ENCODE peak calls at places on chromosomes 16 and 17, in six cellular contexts. V is CD8-positive, alpha-beta T cell; A is heart left ventricle; Q is cardiac fibroblast; G is esophagus squamous epithelium; C is ovary. H is an unnamed sample.

GRCh38 chr16:88456356-88457292 is 3.5 kb downstream of the ZFPM1 start:
- DNase-seq in A (no peak), V (peak; percentile 62), C (no peak), G (no peak), Q (no peak), H (no peak)

GRCh38 chr16:8867483-8868271 is 1.1 kb downstream of the CARHSP1 start:
- DNase-seq in C (peak; percentile 78), Q (no peak), V (peak; percentile 32), G (no peak), A (peak; percentile 64), H (peak; percentile 64)

GRCh38 chr17:27771576-27771975 is 28.8 kb downstream of the NOS2 start:
- DNase-seq in Q (no peak), V (no peak), G (no peak), A (no peak), C (no peak), H (no peak)

GRCh38 chr16:52580488-52580887 is 33.5 kb upstream of the TOX3 start:
- DNase-seq in G (no peak), Q (no peak), A (no peak), V (no peak), C (no peak), H (no peak)

GRCh38 chr17:36728030-36728991 is 126.9 kb downstream of the MRM1 start:
- DNase-seq in G (no peak), C (no peak), V (no peak), A (no peak), Q (no peak), H (no peak)

GRCh38 chr16:3074860-3075545 is 9.6 kb downstream of the IL32 start:
- DNase-seq in A (peak; percentile 34), V (peak; percentile 74), G (no peak), C (no peak), Q (no peak), H (no peak)

GRCh38 chr17:42339221-42339620 is 49.0 kb downstream of the STAT3 start:
- DNase-seq in V (no peak), G (no peak), A (no peak), Q (no peak), C (no peak), H (no peak)

GRCh38 chr17:63439682-63440081 is 6.4 kb downstream of the CYB561 start:
- DNase-seq in G (no peak), A (no peak), C (no peak), Q (peak; percentile 75), V (no peak), H (no peak)

GRCh38 chr17:44065668-44066203 is 735 bp downstream of the LSM12 start:
- DNase-seq in G (no peak), Q (no peak), A (no peak), C (no peak), V (no peak), H (no peak)

DNA sequence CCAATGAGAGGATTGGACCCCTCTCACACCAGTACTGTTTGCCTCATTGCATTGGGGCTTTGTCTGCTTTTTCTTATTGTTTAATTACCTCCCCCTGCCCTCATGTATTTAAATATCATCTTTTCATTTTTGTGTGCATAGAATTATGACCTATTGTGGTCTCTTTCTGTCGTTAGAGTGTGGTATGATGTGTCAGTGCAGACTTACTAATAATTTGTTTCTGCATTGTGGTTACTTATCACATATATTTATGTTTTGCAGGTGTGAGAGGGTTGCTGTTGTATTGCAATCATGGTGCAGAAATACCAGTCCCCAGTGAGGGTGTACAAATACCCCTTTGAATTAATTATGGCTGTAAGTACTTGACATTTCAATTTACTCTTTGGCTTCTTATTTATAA is 2.5 kb downstream of the SEC14L1 start:
- DNase-seq in Q (no peak), A (no peak), V (no peak), G (no peak), C (no peak), H (no peak)
- TF ChIP-seq CTCF in Q (no peak), A (no peak), V (no peak), G (no peak), C (no peak), H (no peak)

GRCh38 chr16:4612474-4612931 is 2.2 kb downstream of the UBALD1 start:
- DNase-seq in Q (no peak), G (no peak), V (no peak), A (no peak), C (no peak), H (no peak)
- TF ChIP-seq CTCF in Q (no peak), G (no peak), V (no peak), A (no peak), C (no peak), H (no peak)

GRCh38 chr16:22220714-22221113 is 14.6 kb downstream of the EEF2K start:
- DNase-seq in A (peak; percentile 43), G (no peak), V (no peak), Q (peak; percentile 34), C (no peak), H (no peak)
- TF ChIP-seq CTCF in A (no peak), G (no peak), V (no peak), Q (no peak), C (no peak), H (no peak)

DNA sequence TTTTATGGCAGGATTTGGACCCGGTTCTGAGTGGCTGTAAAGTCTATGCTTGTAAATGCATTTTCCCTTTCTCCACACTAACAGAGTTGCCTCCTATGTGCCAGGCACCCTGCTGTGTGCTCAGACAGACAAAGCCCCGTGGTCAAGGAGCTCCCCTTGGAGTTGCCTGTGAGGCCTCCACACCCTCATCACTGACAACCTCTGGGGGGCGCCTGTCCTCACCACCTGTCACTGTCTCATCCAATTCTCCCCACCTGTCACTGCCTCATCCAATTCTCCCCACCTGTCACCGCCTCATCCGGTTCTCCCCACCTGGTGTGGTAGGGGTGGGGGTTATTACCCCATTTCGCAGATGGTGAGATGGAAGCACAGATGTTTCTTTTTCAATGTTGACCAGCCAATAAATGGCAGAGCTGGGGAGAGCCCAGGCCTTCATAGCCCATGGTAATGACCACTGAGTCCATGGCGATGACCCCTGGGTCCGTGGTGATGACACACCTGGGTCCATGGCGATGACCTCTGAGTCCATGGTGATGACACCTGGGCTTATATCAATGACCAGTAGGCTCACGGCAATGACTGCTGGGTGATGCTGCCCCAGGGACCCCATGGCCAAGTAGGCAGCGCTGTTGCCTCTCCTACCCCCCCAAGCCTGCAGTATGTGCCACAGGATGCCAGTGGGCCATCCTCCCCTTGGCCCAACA is 150.1 kb downstream of the IRF8 start:
- DNase-seq in V (no peak), A (no peak), C (no peak), Q (no peak), G (no peak), H (no peak)
- TF ChIP-seq CTCF in V (no peak), A (no peak), C (no peak), Q (no peak), G (no peak), H (no peak)

GRCh38 chr17:82148011-82148410 is 50.0 kb upstream of the FASN start:
- DNase-seq in V (no peak), Q (no peak), C (no peak), A (no peak), G (no peak), H (no peak)
- TF ChIP-seq CTCF in V (no peak), Q (no peak), C (no peak), A (no peak), G (no peak), H (no peak)

GRCh38 chr16:66263973-66264310 is 102.5 kb upstream of the CDH5 start:
- DNase-seq in V (no peak), C (no peak), G (no peak), Q (no peak), A (no peak), H (no peak)
- TF ChIP-seq CTCF in V (no peak), C (no peak), G (no peak), Q (no peak), A (no peak), H (no peak)